ENCODE peak calls at places on chromosomes 2 and 18, in seven cellular contexts. E, I, Y, D, O, K and T are unnamed samples.
A peak's percentile ranks its signal among the peaks of the same experiment; 100 is the strongest.

GRCh38 chr18:33593261-33593660 is 15.2 kb downstream of the ASXL3 start:
- DNase-seq in Y (no peak), D (no peak), O (no peak), I (no peak), K (no peak), E (no peak), T (no peak)

GRCh38 chr2:48315847-48316194 is 214.1 kb upstream of the STON1 start:
- DNase-seq in D (peak; percentile 11), E (no peak), K (no peak), Y (no peak), I (no peak), O (no peak), T (peak; percentile 28)

GRCh38 chr2:207351171-207351570 is 178.6 kb upstream of the CREB1 start:
- DNase-seq in K (no peak), I (no peak), D (no peak), Y (no peak), E (no peak), O (no peak), T (no peak)

GRCh38 chr2:109256921-109257320 is 127.9 kb downstream of the SH3RF3 start:
- DNase-seq in Y (no peak), I (no peak), D (no peak), E (no peak), O (peak; percentile 57), K (no peak), T (no peak)

GRCh38 chr2:234494361-234495075 is 2.4 kb downstream of the ARL4C start:
- DNase-seq in K (peak; percentile 49), O (no peak), D (peak; percentile 66), Y (no peak), I (no peak), E (no peak), T (no peak)

GRCh38 chr2:98569915-98570314 is 38.4 kb downstream of the COA5 start:
- DNase-seq in I (no peak), D (no peak), E (no peak), K (no peak), Y (no peak), O (no peak), T (no peak)

GRCh38 chr18:9731380-9731779 is 23.3 kb downstream of the RAB31 start:
- DNase-seq in Y (no peak), E (no peak), K (no peak), D (no peak), I (no peak), O (no peak), T (no peak)

GRCh38 chr2:99864561-99865216 is 277.7 kb downstream of the AFF3 start:
- DNase-seq in I (no peak), E (no peak), D (no peak), O (no peak), K (no peak), Y (no peak), T (no peak)

GRCh38 chr2:52686935-52687334 is 1080.7 kb upstream of the CHAC2 start:
- DNase-seq in E (no peak), O (no peak), Y (no peak), D (no peak), I (no peak), K (no peak), T (no peak)

GRCh38 chr2:104856086-104856972 is 2.4 kb downstream of the POU3F3 start:
- DNase-seq in D (no peak), I (no peak), Y (no peak), O (no peak), E (no peak), K (no peak), T (no peak)

GRCh38 chr2:146927080-146927714 is 917.6 kb upstream of the ACVR2A start:
- DNase-seq in K (no peak), D (peak; percentile 48), E (peak; percentile 1), Y (peak; percentile 24), O (peak; percentile 47), I (no peak), T (peak; percentile 76)

GRCh38 chr2:162118166-162119031 is 33.6 kb downstream of the GCG start:
- DNase-seq in Y (no peak), D (no peak), K (no peak), O (no peak), I (peak; percentile 59), E (no peak), T (peak; percentile 41)

GRCh38 chr2:144660518-144661316 is 140.8 kb upstream of the ZEB2 start:
- DNase-seq in O (no peak), E (no peak), K (no peak), Y (no peak), D (no peak), I (no peak), T (no peak)

GRCh38 chr2:101806123-101806522 is 108.6 kb downstream of the MAP4K4 start:
- DNase-seq in K (peak; percentile 38), O (no peak), D (peak; percentile 31), I (peak; percentile 81), Y (no peak), E (no peak), T (peak; percentile 31)

GRCh38 chr2:233234996-233235395 is 16.5 kb upstream of the ATG16L1 start:
- DNase-seq in O (no peak), Y (no peak), K (no peak), I (no peak), E (no peak), D (no peak), T (no peak)

GRCh38 chr2:223306371-223306770 is 254.4 kb downstream of the KCNE4 start:
- DNase-seq in I (no peak), D (no peak), K (no peak), Y (no peak), O (no peak), E (no peak), T (peak; percentile 9)

GRCh38 chr2:74597456-74597855 is 42.9 kb downstream of the DOK1 start:
- DNase-seq in Y (no peak), I (no peak), K (no peak), O (no peak), D (no peak), E (no peak), T (no peak)

GRCh38 chr2:72139871-72140620 is 7.6 kb downstream of the CYP26B1 start:
- DNase-seq in K (no peak), D (no peak), O (no peak), E (no peak), Y (no peak), I (no peak), T (no peak)

GRCh38 chr2:119728421-119728820 is 31.3 kb upstream of the PTPN4 start:
- DNase-seq in D (no peak), K (no peak), O (no peak), I (no peak), Y (no peak), E (no peak), T (no peak)

GRCh38 chr2:159712929-159713575 is 746 bp downstream of the MARCHF7 start:
- DNase-seq in E (no peak), O (no peak), I (no peak), Y (no peak), D (no peak), K (peak; percentile 10), T (no peak)

GRCh38 chr18:2656237-2657042 is 914 bp downstream of the SMCHD1 start:
- DNase-seq in K (no peak), D (no peak), Y (no peak), I (no peak), O (peak; percentile 56), E (peak; percentile 43), T (peak; percentile 27)

GRCh38 chr2:60440761-60441160 is 112.7 kb downstream of the BCL11A start:
- DNase-seq in O (no peak), D (no peak), K (no peak), I (no peak), Y (no peak), E (no peak), T (no peak)

GRCh38 chr2:125398738-125399473 is 1257.1 kb upstream of the GYPC start:
- DNase-seq in D (no peak), E (no peak), O (no peak), I (no peak), Y (no peak), K (no peak), T (no peak)

GRCh38 chr2:104853926-104854506 is at the start of gene POU3F3:
- DNase-seq in I (peak; percentile 28), K (peak; percentile 35), O (peak; percentile 83), E (peak; percentile 95), D (peak; percentile 96), Y (no peak), T (no peak)

GRCh38 chr2:105604938-105605337 is 139.8 kb upstream of the NCK2 start:
- DNase-seq in I (no peak), D (no peak), E (no peak), O (peak; percentile 26), K (no peak), Y (no peak), T (no peak)

GRCh38 chr2:234446404-234447076 is 50.3 kb downstream of the ARL4C start:
- DNase-seq in O (peak; percentile 79), I (no peak), E (no peak), D (no peak), Y (peak; percentile 69), K (no peak), T (no peak)

GRCh38 chr2:204453730-204454167 is 91.5 kb upstream of the PARD3B start:
- DNase-seq in D (no peak), K (peak; percentile 6), I (no peak), Y (no peak), E (no peak), O (peak; percentile 51), T (peak; percentile 66)

GRCh38 chr18:8942909-8943545 is 159.5 kb upstream of the NDUFV2 start:
- DNase-seq in K (no peak), Y (no peak), I (no peak), E (no peak), O (no peak), D (no peak), T (no peak)

GRCh38 chr2:5373200-5373599 is 319.0 kb upstream of the SOX11 start:
- DNase-seq in O (no peak), E (no peak), D (peak; percentile 86), Y (no peak), K (no peak), I (no peak), T (no peak)

GRCh38 chr2:174659069-174659900 is 61.7 kb upstream of the WIPF1 start:
- DNase-seq in Y (no peak), I (no peak), K (no peak), O (no peak), E (no peak), D (no peak), T (no peak)

GRCh38 chr2:733495-733894 is 56.3 kb upstream of the TMEM18 start:
- DNase-seq in K (no peak), Y (no peak), O (no peak), I (no peak), E (no peak), D (no peak), T (no peak)